ENCODE peak calls at places on chromosomes 7 and 10, in five cellular contexts. G is dorsolateral prefrontal cortex, O is hepatocyte, C is fibroblast of pulmonary artery, U is fibroblast of lung. R is an unnamed sample.

GRCh38 chr10:74255800-74256422 is 104.9 kb downstream of the ADK start:
- DNase-seq in U (no peak), C (no peak), O (no peak), G (no peak), R (peak)

GRCh38 chr10:131221632-131222277 is 89.8 kb downstream of the TCERG1L start:
- DNase-seq in U (no peak), O (no peak), C (no peak), G (peak), R (no peak)

GRCh38 chr7:139777304-139777890 is 401 bp downstream of the HIPK2 start:
- DNase-seq in O (peak), G (no peak), U (no peak), C (no peak), R (no peak)

GRCh38 chr7:84912993-84913635 is 273.7 kb downstream of the SEMA3D start:
- DNase-seq in O (no peak), U (peak), C (no peak), G (no peak), R (no peak)

GRCh38 chr10:27240212-27240890 is at the start of gene ACBD5:
- DNase-seq in G (peak), O (peak), C (peak), U (peak), R (peak)

GRCh38 chr7:141866974-141867373 is 25.7 kb upstream of the PRSS37 start:
- DNase-seq in G (no peak), U (no peak), O (no peak), C (no peak), R (no peak)

GRCh38 chr10:56318816-56319215 is 42.2 kb downstream of the ZWINT start:
- DNase-seq in U (no peak), G (no peak), C (no peak), O (no peak), R (no peak)

GRCh38 chr10:46554166-46554781 is 2.2 kb downstream of the GPRIN2 start:
- DNase-seq in U (no peak), G (no peak), O (no peak), C (no peak), R (no peak)

GRCh38 chr7:93055543-93056107 is 62.2 kb downstream of the SAMD9 start:
- DNase-seq in U (peak), G (no peak), C (peak), O (peak), R (peak)

GRCh38 chr7:125046767-125047166 is 117.1 kb upstream of the POT1 start:
- DNase-seq in C (no peak), G (no peak), U (no peak), O (no peak), R (no peak)

GRCh38 chr10:4033341-4033896 is 248.4 kb upstream of the KLF6 start:
- DNase-seq in C (no peak), O (no peak), U (no peak), G (no peak), R (no peak)

GRCh38 chr10:55091691-55092328 is 290.8 kb upstream of the PCDH15 start:
- DNase-seq in U (peak), O (peak), C (peak), G (no peak), R (peak)

GRCh38 chr7:33692956-33693355 is 212.4 kb upstream of the BMPER start:
- DNase-seq in C (peak), G (no peak), U (peak), O (no peak), R (peak)

GRCh38 chr7:106021211-106022067 is 58.4 kb downstream of the CDHR3 start:
- DNase-seq in G (no peak), U (peak), C (no peak), O (no peak), R (no peak)

GRCh38 chr10:132570771-132571564 is 33.4 kb downstream of the INPP5A start:
- DNase-seq in U (no peak), C (no peak), O (no peak), G (no peak), R (no peak)

GRCh38 chr10:78905940-78906308 is 162.8 kb upstream of the ZMIZ1 start:
- DNase-seq in O (no peak), G (no peak), C (no peak), U (no peak), R (no peak)

GRCh38 chr10:74018241-74018640 is 20.3 kb downstream of the VCL start:
- DNase-seq in C (no peak), U (no peak), G (no peak), O (no peak), R (no peak)

GRCh38 chr7:49324707-49325106 is 400.4 kb downstream of the CDC14C start:
- DNase-seq in C (peak), G (no peak), U (no peak), O (no peak), R (peak)

GRCh38 chr7:918441-919113 is 35.9 kb downstream of the ADAP1 start:
- DNase-seq in O (no peak), C (no peak), G (peak), U (no peak), R (no peak)

GRCh38 chr7:137931823-137932222 is 70.1 kb downstream of the CREB3L2 start:
- DNase-seq in G (no peak), O (no peak), U (no peak), C (no peak), R (no peak)

GRCh38 chr10:86316990-86317389 is 49.6 kb downstream of the GRID1 start:
- DNase-seq in U (no peak), G (peak), O (no peak), C (no peak), R (no peak)

GRCh38 chr10:21494221-21495001 is 31.1 kb downstream of the SKIDA1 start:
- DNase-seq in G (no peak), O (peak), U (peak), C (no peak), R (peak)

GRCh38 chr10:108877130-108877529 is 1046.2 kb downstream of the XPNPEP1 start:
- DNase-seq in C (no peak), O (peak), G (no peak), U (no peak), R (no peak)

GRCh38 chr10:5196613-5197234 is at the start of gene AKR1C4:
- DNase-seq in U (no peak), G (no peak), C (no peak), O (peak), R (no peak)

GRCh38 chr7:44107961-44108767 is 4.0 kb downstream of the AEBP1 start:
- DNase-seq in C (no peak), G (no peak), U (no peak), O (no peak), R (no peak)

GRCh38 chr10:106224676-106225075 is 939.8 kb downstream of the SORCS1 start:
- DNase-seq in G (no peak), U (no peak), C (peak), O (no peak), R (peak)

GRCh38 chr7:25025218-25025671 is 45.3 kb upstream of the OSBPL3 start:
- DNase-seq in G (no peak), O (peak), C (peak), U (peak), R (peak)

GRCh38 chr7:41312235-41312634 is 390.7 kb downstream of the INHBA start:
- DNase-seq in O (no peak), G (no peak), U (no peak), C (no peak), R (no peak)

GRCh38 chr7:41315764-41316163 is 387.1 kb downstream of the INHBA start:
- DNase-seq in O (no peak), G (no peak), C (no peak), U (no peak), R (no peak)

GRCh38 chr7:41319601-41320000 is 383.3 kb downstream of the INHBA start:
- DNase-seq in G (no peak), C (no peak), O (no peak), U (no peak), R (no peak)

GRCh38 chr7:41313171-41313570 is 389.7 kb downstream of the INHBA start:
- DNase-seq in U (peak), G (no peak), C (no peak), O (no peak), R (no peak)

GRCh38 chr7:41316410-41316809 is 386.5 kb downstream of the INHBA start:
- DNase-seq in O (peak), G (no peak), C (no peak), U (no peak), R (no peak)
- H3K4me3 ChIP-seq in O (no peak), G (no peak), C (no peak), U (no peak), R (no peak)

DNA sequence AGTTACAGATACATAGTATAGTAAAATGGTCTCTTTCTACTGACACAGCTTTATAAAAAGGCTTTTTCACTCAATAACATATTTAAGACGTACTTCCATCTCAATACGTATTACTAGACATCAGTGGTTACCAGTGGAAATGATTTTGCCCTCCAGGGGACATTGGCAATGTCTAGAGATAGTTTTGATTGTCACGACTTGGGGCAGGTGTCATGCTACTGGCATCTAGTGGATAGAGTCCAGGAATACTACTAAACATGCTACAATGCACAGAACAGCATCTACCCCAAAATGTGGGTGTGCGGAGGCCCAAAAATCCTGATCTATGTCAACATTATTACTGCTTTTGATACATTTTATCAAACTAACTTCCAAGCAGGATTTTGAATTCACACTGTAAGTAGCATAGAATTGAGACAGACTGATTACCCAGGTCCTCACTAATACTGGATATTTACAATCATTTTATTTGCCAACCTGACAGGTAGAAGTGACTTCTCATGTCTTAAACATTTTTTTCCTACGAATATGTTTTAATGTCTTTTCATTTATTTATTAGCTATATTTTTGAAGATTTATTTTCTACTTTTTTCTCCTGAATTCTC is 53.8 kb downstream of the HGF start:
- DNase-seq in G (no peak), C (peak), O (peak), U (peak), R (peak)
- TF ChIP-seq CTCF in G (peak), C (peak), O (no peak), U (no peak), R (peak)

GRCh38 chr10:95759233-95759826 is 3.4 kb downstream of the ENTPD1 start:
- DNase-seq in O (no peak), U (peak), C (no peak), G (no peak), R (no peak)

GRCh38 chr10:95756061-95756751 is at the start of gene ENTPD1:
- DNase-seq in U (peak), O (no peak), G (no peak), C (peak), R (peak)

GRCh38 chr10:95756796-95757657 is 1.1 kb downstream of the ENTPD1 start:
- DNase-seq in U (no peak), O (no peak), G (no peak), C (no peak), R (no peak)

GRCh38 chr10:95758351-95759025 is 2.5 kb downstream of the ENTPD1 start:
- DNase-seq in O (no peak), G (no peak), U (no peak), C (no peak), R (no peak)

DNA sequence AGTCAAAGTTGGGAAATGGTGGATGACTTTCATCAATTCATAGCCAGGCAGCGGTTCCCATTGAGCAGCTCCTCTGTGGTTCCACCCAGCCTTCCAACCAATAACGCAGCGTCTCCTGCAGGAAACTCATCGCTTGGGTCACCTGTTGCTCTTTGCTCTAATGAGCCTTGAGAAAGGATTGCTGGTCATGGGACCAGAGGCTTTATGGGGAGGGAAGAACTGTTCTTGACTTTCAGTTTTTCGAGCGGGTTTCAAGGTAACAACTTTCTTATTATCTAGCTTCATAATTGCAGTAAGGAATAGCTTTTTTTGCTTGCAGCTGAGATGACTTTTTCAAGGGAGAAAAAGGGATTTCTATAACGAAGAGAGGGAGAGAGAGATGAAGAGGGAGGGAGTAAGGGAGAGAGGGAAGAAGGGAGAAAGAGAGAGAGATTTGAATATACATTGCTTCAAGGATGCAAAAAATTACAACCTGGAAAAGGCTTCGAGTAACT is 405 bp upstream of the ENTPD1 start:
- DNase-seq in O (peak), G (no peak), C (peak), U (no peak), R (no peak)
- H3K4me3 ChIP-seq in O (peak), G (peak), C (peak), U (no peak), R (peak)

DNA sequence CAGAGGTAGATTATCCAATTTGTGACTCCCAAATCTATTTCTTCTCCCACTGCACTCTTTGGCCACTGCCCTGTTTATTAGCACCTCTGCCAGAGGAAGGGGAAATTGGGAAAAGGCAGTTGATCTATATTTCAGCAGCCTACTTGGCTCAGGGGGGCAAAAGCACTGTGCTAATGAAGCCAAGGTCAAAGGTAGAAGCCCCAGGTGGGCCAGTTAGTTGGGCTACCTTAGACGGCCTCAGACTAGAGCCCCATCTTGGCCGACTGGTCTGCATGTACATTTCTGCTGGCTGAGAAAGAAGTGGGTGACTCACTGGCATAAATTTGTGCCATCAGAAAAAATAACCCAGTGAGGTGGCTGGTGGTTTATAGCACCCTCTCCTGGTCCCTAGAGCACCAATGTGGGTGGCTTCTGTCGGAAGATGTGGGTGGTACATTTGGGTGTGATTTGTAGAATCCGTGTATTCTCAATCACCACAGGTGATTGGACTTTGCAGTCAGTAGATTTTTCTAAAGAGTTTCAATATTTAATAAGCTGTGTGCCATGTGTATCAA is 293.3 kb upstream of the MKI67 start:
- DNase-seq in G (no peak), O (no peak), C (no peak), U (no peak), R (no peak)
- TF ChIP-seq CTCF in G (no peak), O (no peak), C (no peak), U (no peak), R (no peak)

R was measured in cardiac fibroblast.